ENCODE peak calls at places on chromosome 18, in nine cellular contexts. C is ovary, E is AG04450, Q is left lung, J is osteoblast, Y is WERI-Rb-1, Z is uterus, R is BE2C, W is aorta. K is an unnamed sample.

GRCh38 chr18:59467497-59467896 is 108.4 kb upstream of the LMAN1 start:
- DNase-seq in C (no peak), Y (no peak), R (no peak), W (no peak), Z (no peak), J (no peak), E (no peak), Q (no peak), K (no peak)

GRCh38 chr18:63604791-63605567 is 17.8 kb downstream of the SERPINB13 start:
- DNase-seq in Y (no peak), C (no peak), J (no peak), E (no peak), Z (no peak), Q (no peak), W (no peak), R (no peak), K (no peak)

GRCh38 chr18:77049938-77050337 is 82.6 kb downstream of the MBP start:
- DNase-seq in J (peak; percentile 92), Q (no peak), C (no peak), Y (no peak), E (no peak), R (no peak), Z (no peak), W (no peak), K (no peak)

GRCh38 chr18:33817096-33817495 is 239.1 kb downstream of the ASXL3 start:
- DNase-seq in W (no peak), J (no peak), Y (no peak), E (no peak), C (no peak), R (no peak), Z (no peak), Q (no peak), K (no peak)

GRCh38 chr18:62710417-62710816 is 4.9 kb upstream of the PHLPP1 start:
- DNase-seq in R (no peak), C (no peak), W (no peak), Y (no peak), Z (no peak), J (peak; percentile 89), E (no peak), Q (no peak), K (no peak)

GRCh38 chr18:3402962-3403585 is 46.9 kb upstream of the TGIF1 start:
- DNase-seq in R (no peak), Y (no peak), W (no peak), E (no peak), J (peak; percentile 67), Q (no peak), C (no peak), Z (no peak), K (peak; percentile 53)

GRCh38 chr18:38551881-38552280 is 986.3 kb upstream of the CELF4 start:
- DNase-seq in E (no peak), Y (no peak), C (no peak), W (no peak), Z (no peak), Q (no peak), R (no peak), J (no peak), K (no peak)

GRCh38 chr18:50665015-50665414 is 105.1 kb downstream of the MAPK4 start:
- DNase-seq in J (no peak), Q (no peak), W (no peak), C (no peak), R (no peak), Y (no peak), E (no peak), Z (no peak), K (no peak)

GRCh38 chr18:22045221-22045918 is 124.0 kb upstream of the GATA6 start:
- DNase-seq in E (no peak), J (no peak), C (no peak), Q (no peak), W (no peak), Z (no peak), R (no peak), Y (no peak), K (no peak)

GRCh38 chr18:41761329-41762028 is 193.6 kb upstream of the PIK3C3 start:
- DNase-seq in Z (no peak), J (peak; percentile 85), R (no peak), Y (no peak), E (peak; percentile 55), C (no peak), W (no peak), Q (no peak), K (peak; percentile 72)

GRCh38 chr18:79403723-79404566 is 8.2 kb downstream of the NFATC1 start:
- DNase-seq in Y (no peak), Z (no peak), W (peak; percentile 44), E (no peak), R (no peak), C (peak; percentile 26), J (peak; percentile 81), Q (no peak), K (no peak)

GRCh38 chr18:80251700-80252099 is 4.4 kb upstream of the PARD6G start:
- DNase-seq in R (no peak), C (no peak), E (no peak), Z (no peak), J (peak; percentile 29), Y (no peak), W (no peak), Q (no peak), K (no peak)

GRCh38 chr18:45621068-45621511 is 5.8 kb downstream of the SLC14A2 start:
- DNase-seq in E (no peak), Z (peak; percentile 48), R (peak; percentile 11), Q (no peak), J (peak; percentile 56), W (no peak), C (no peak), Y (peak; percentile 37), K (peak; percentile 25)

GRCh38 chr18:58263055-58263732 is 219.2 kb downstream of the NEDD4L start:
- DNase-seq in C (no peak), R (no peak), Q (no peak), E (no peak), Y (no peak), J (no peak), Z (no peak), W (no peak), K (no peak)

DNA sequence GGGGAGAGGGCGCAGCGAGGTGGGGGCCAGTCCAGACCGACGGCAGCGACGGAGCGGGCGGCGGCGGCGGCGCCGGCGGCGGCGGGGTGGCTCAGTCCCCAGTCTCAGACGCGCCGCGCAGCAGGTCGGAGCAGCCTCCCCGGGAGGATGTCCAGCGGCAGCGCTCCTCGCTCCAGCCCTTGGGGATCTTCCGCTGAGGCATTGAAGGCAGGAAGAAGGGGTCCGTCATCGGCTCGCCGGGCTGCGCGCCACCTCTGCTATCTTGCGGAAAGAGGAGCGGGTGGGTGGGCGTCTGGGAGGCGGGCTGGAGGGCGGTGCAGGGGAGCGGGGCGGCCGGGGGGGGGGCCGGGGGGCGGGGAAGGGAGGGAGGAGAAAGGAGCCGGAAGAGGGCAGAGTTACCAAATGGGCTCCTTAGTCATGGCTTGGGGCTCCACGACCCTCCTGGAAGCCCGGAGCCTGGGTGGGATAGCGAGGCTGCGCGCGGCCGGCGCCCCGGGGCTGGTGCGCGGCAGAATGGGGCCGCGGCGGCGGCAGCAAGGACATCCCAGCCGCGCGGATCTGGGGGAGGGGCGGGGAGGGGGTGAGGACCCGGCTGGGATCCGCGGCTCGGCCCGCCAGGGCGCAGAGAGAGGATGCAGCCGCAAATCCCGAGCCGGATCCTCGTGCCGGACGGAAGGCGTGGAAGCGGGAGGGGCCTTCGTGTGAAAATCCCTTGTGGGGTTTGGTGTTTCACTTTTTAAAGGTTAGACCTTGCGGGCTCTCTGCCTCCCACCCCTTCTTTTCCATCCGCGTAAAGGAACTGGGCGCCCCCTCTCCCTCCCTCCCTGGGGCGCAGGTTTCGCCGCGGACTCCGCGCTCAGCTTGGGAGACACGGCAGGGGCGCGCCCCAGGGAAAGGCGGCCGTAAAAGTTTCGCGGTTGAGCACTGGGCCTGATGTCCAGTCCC is at the start of gene NETO1:
- DNase-seq in Z (no peak), J (peak; percentile 56), E (no peak), Q (peak; percentile 75), Y (peak; percentile 56), R (no peak), W (no peak), C (no peak), K (no peak)
- H3K4me3 ChIP-seq in Z (no peak within 1 kb of the TSS), J (no peak within 1 kb of the TSS), E (peak within 1 kb of the TSS; percentile 48), Q (peak within 1 kb of the TSS; percentile 24), Y (peak within 1 kb of the TSS; percentile 57), R (no peak within 1 kb of the TSS), W (peak within 1 kb of the TSS; percentile 4), C (no peak within 1 kb of the TSS), K (peak within 1 kb of the TSS; percentile 51)

DNA sequence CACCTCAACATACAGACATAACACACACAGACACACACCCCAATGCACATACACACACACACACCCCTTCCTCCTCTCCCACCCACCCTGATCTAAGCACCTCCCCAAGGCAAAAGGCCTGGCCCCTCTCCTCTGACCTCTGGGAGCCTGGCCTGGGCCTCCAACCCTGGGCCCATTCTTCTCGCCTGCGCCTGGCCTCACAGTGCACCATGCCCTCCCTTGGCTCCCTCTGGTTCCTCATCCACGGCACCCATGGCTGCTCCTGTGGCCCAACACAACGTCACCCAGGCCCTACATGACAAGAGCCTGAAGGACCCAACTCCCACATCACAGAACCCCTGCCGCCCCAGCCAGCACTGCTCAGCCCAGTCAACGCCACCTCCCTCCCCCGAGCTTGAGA is 281.3 kb downstream of the CELF4 start:
- DNase-seq in Q (peak; percentile 72), E (no peak), C (no peak), Y (no peak), J (peak; percentile 38), W (no peak), R (no peak), Z (no peak), K (no peak)
- H3K27me3 ChIP-seq in Q (peaks cover 10% of the 10 kb centered on the region), E (peaks cover 4% of the 10 kb centered on the region), C (no peaks in the 10 kb centered on the region), Y (no peaks in the 10 kb centered on the region), J (peaks cover 7% of the 10 kb centered on the region), W (no peaks in the 10 kb centered on the region), R (no peaks in the 10 kb centered on the region), Z (no peaks in the 10 kb centered on the region), K (no peaks in the 10 kb centered on the region)

DNA sequence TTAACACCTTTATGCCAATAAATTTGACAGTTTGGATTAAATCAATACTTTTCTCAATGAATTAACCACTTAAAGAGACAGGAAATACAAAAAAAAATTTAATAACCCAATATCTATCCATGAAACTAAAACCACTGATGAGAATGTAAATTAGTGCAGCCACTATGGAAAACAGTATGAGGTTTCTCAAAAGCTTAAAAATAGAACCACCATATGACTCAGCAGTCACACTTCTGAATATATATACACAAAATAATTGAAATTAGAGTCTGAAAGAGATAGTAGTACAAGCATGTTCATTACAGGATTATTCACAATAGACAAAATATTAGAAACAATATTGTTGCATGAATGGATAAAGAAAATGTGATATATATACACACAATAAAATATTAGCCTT is 382.1 kb upstream of the SETBP1 start:
- DNase-seq in R (no peak), Z (no peak), J (no peak), C (no peak), E (no peak), Q (no peak), Y (no peak), W (no peak), K (no peak)
- H3K4me3 ChIP-seq in R (no peak overlapping the region), Z (no peak overlapping the region), J (no peak overlapping the region), C (no peak overlapping the region), E (no peak overlapping the region), Q (no peak overlapping the region), Y (no peak overlapping the region), W (no peak overlapping the region), K (no peak overlapping the region)

DNA sequence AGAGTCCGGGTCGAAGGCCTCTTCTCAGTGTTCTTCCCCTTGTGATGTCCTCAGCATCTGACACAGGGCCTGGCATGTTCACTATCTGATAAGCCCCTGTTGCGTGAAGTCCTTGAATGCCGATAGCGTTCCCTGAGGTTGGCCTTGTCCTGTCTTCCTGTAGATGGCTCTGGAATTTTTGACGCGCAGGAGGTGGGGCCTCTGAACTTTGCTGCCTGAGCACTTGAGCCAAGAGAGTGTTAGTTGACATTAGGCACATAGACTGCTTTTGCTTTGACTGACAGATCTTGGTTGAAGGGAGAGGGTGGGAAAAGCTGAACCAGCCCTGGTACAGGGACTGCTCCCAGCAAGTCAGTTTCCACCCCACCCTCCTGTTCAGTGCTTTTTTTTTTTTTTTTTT is 53.0 kb downstream of the LDLRAD4 start:
- DNase-seq in J (no peak), Z (no peak), R (no peak), W (no peak), E (no peak), Q (no peak), Y (no peak), C (no peak), K (no peak)
- H3K27me3 ChIP-seq in J (peaks cover 4% of the 10 kb centered on the region), Z (no peaks in the 10 kb centered on the region), R (no peaks in the 10 kb centered on the region), W (no peaks in the 10 kb centered on the region), E (peaks cover 9% of the 10 kb centered on the region), Q (no peaks in the 10 kb centered on the region), Y (no peaks in the 10 kb centered on the region), C (no peaks in the 10 kb centered on the region), K (no peaks in the 10 kb centered on the region)